ENCODE peak calls at places on chromosomes 2 and 18, in nine cellular contexts. B is dorsolateral prefrontal cortex, U is NCI-H1417, W is AML-193, Y is non-pigmented ciliary epithelial cell, J is fibroblast of gingiva, T is T-helper 2 cell, G is sigmoid colon, S is fibroblast of mammary gland. Z is an unnamed sample.

GRCh38 chr18:11162889-11163288 is 13.5 kb upstream of the PIEZO2 start:
- DNase-seq in G (no peak), J (no peak), W (no peak), B (no peak), U (no peak), S (no peak), T (no peak), Y (no peak), Z (no peak)

GRCh38 chr2:20496069-20496468 is 49.2 kb downstream of the RHOB start:
- DNase-seq in S (peak; percentile 90), U (no peak), G (peak; percentile 66), T (no peak), J (peak; percentile 86), W (no peak), B (peak; percentile 15), Y (no peak), Z (no peak)

GRCh38 chr18:40357536-40357935 is 1597.5 kb upstream of the PIK3C3 start:
- DNase-seq in G (no peak), S (peak; percentile 65), Y (no peak), W (no peak), U (no peak), B (no peak), T (no peak), J (no peak), Z (no peak)

GRCh38 chr2:178799305-178799704 is 7.9 kb downstream of the TTN start:
- DNase-seq in U (no peak), B (no peak), G (no peak), W (no peak), T (no peak), J (no peak), Y (no peak), S (no peak), Z (no peak)

GRCh38 chr2:241980193-241980592 is 110.7 kb downstream of the RTP5 start:
- DNase-seq in T (no peak), Y (no peak), J (no peak), U (no peak), W (no peak), B (no peak), G (no peak), S (no peak), Z (no peak)

GRCh38 chr2:8427211-8427610 is 254.6 kb upstream of the ID2 start:
- DNase-seq in G (peak; percentile 34), B (no peak), Y (no peak), S (no peak), W (no peak), J (no peak), U (no peak), T (no peak), Z (no peak)

GRCh38 chr2:25521665-25522387 is 151.6 kb downstream of the DTNB start:
- DNase-seq in S (peak; percentile 84), B (no peak), Y (peak; percentile 44), U (peak; percentile 87), W (peak; percentile 80), J (peak; percentile 83), G (no peak), T (no peak), Z (peak; percentile 65)

GRCh38 chr2:238731961-238732360 is 115.9 kb upstream of the TWIST2 start:
- DNase-seq in T (no peak), J (peak; percentile 80), S (peak; percentile 91), G (no peak), B (no peak), U (no peak), Y (no peak), W (peak; percentile 62), Z (peak; percentile 48)

GRCh38 chr18:45588284-45588683 is 27.0 kb upstream of the SLC14A2 start:
- DNase-seq in J (peak; percentile 23), Y (no peak), B (no peak), S (peak; percentile 78), G (no peak), W (no peak), U (no peak), T (no peak), Z (peak; percentile 38)

GRCh38 chr18:54269924-54270844 is 867 bp downstream of the POLI start:
- DNase-seq in S (peak; percentile 45), B (no peak), J (peak; percentile 14), Y (no peak), G (peak; percentile 80), T (peak; percentile 16), U (peak; percentile 95), W (peak; percentile 70), Z (peak; percentile 50)

GRCh38 chr2:441258-442023 is 153.6 kb upstream of the ALKAL2 start:
- DNase-seq in W (no peak), J (no peak), Y (no peak), B (no peak), T (no peak), U (no peak), S (no peak), G (no peak), Z (no peak)

GRCh38 chr18:58793361-58793760 is 71.3 kb upstream of the ZNF532 start:
- DNase-seq in J (peak; percentile 71), B (no peak), W (no peak), Y (no peak), S (peak; percentile 90), G (peak; percentile 68), T (no peak), U (no peak), Z (peak; percentile 77)

GRCh38 chr2:110219496-110220192 is 7.3 kb upstream of the MTLN start:
- DNase-seq in B (no peak), W (no peak), S (peak; percentile 67), J (peak; percentile 24), G (no peak), T (no peak), U (no peak), Y (peak; percentile 54), Z (peak; percentile 61)

GRCh38 chr2:138433995-138434991 is 67.3 kb upstream of the SPOPL start:
- DNase-seq in Y (no peak), G (no peak), U (no peak), J (peak; percentile 12), T (no peak), B (no peak), W (no peak), S (peak; percentile 25), Z (no peak)

GRCh38 chr18:26765498-26765897 is 100.0 kb downstream of the AQP4 start:
- DNase-seq in Y (no peak), U (no peak), S (no peak), J (no peak), B (no peak), G (no peak), T (no peak), W (no peak), Z (no peak)

GRCh38 chr2:223759569-223760430 is 77.6 kb downstream of the AP1S3 start:
- DNase-seq in U (no peak), B (no peak), T (no peak), J (no peak), Y (peak; percentile 50), W (no peak), S (peak; percentile 73), G (no peak), Z (peak; percentile 4)

GRCh38 chr2:26606847-26607190 is 34.3 kb downstream of the CIB4 start:
- DNase-seq in J (no peak), T (no peak), U (peak; percentile 46), G (peak; percentile 55), B (no peak), W (no peak), Y (no peak), S (no peak), Z (no peak)

GRCh38 chr2:144936442-144936841 is 416.5 kb upstream of the ZEB2 start:
- DNase-seq in B (no peak), J (peak; percentile 33), U (no peak), W (no peak), Y (no peak), S (peak; percentile 68), T (no peak), G (no peak), Z (no peak)

GRCh38 chr2:9380702-9381628 is 42.4 kb downstream of the ITGB1BP1 start:
- DNase-seq in U (no peak), Y (peak; percentile 83), G (peak; percentile 79), B (no peak), J (peak; percentile 93), S (peak; percentile 97), W (no peak), T (no peak), Z (peak; percentile 91)

GRCh38 chr2:85076618-85077274 is 56.4 kb upstream of the TCF7L1 start:
- DNase-seq in W (no peak), Y (no peak), S (no peak), G (no peak), J (no peak), T (no peak), B (no peak), U (no peak), Z (no peak)

Z was measured in HCEC 1CT.